ENCODE peak calls at places on chromosome 13, in ten cellular contexts. V is hepatic stellate cell; N is stimulated activated CD4-positive, alpha-beta T cell treated with anti-CD3 and anti-CD28 coated beads, Interleukin-2, amount 100 ng/mL, for 24 hours; E is HCT116; C is GM10248; M is endothelial cell; A is lower lobe of right lung; T is neuronal stem cell; R is NCI-H2081; H is astrocyte of the cerebellum. Q is an unnamed sample.

GRCh38 chr13:78621086-78621485 is 17.7 kb upstream of the POU4F1 start:
- DNase-seq in T (no peak), V (no peak), M (no peak), A (no peak), E (no peak), H (no peak), C (no peak), R (no peak), N (no peak), Q (no peak)

GRCh38 chr13:28494861-28495585 is at the start of gene FLT1:
- DNase-seq in C (peak), T (peak), A (peak), E (no peak), M (peak), R (no peak), N (no peak), H (no peak), V (peak), Q (peak)

GRCh38 chr13:85541476-85541875 is 257.7 kb downstream of the SLITRK6 start:
- DNase-seq in E (no peak), A (no peak), M (no peak), V (no peak), T (no peak), R (no peak), C (no peak), H (no peak), N (no peak), Q (no peak)

GRCh38 chr13:38563739-38564138 is 123.1 kb upstream of the FREM2 start:
- DNase-seq in H (no peak), V (no peak), T (no peak), A (no peak), M (no peak), R (no peak), E (no peak), N (no peak), C (no peak), Q (no peak)

GRCh38 chr13:48790199-48790598 is 136.5 kb downstream of the CYSLTR2 start:
- DNase-seq in A (no peak), V (no peak), T (no peak), M (no peak), H (no peak), E (no peak), C (no peak), R (no peak), N (no peak), Q (no peak)

GRCh38 chr13:48370815-48371214 is 42.1 kb downstream of the LPAR6 start:
- DNase-seq in T (no peak), V (no peak), E (no peak), N (no peak), H (no peak), C (no peak), M (no peak), A (no peak), R (no peak), Q (no peak)

GRCh38 chr13:97892717-97893116 is 60.8 kb upstream of the IPO5 start:
- DNase-seq in A (no peak), M (no peak), H (no peak), N (no peak), R (no peak), V (no peak), E (no peak), T (no peak), C (no peak), Q (no peak)

GRCh38 chr13:75418997-75419396 is 63.0 kb downstream of the TBC1D4 start:
- DNase-seq in V (no peak), H (no peak), A (no peak), E (no peak), M (no peak), N (no peak), C (no peak), R (no peak), T (no peak), Q (no peak)

GRCh38 chr13:93398167-93398566 is 171.6 kb downstream of the GPC6 start:
- DNase-seq in A (no peak), M (no peak), N (no peak), H (no peak), V (no peak), E (no peak), R (no peak), T (no peak), C (no peak), Q (no peak)

GRCh38 chr13:95652244-95652764 is 7.8 kb upstream of the DZIP1 start:
- DNase-seq in H (no peak), T (no peak), E (no peak), V (no peak), A (no peak), N (no peak), R (no peak), C (no peak), M (no peak), Q (no peak)

GRCh38 chr13:30584332-30584731 is 33.4 kb upstream of the USPL1 start:
- DNase-seq in M (no peak), C (no peak), H (no peak), T (no peak), E (no peak), A (no peak), V (no peak), N (no peak), R (no peak), Q (no peak)

GRCh38 chr13:50810998-50811397 is 32.5 kb downstream of the DLEU7 start:
- DNase-seq in N (no peak), H (no peak), E (no peak), A (no peak), C (peak), R (no peak), V (no peak), M (no peak), T (no peak), Q (no peak)

GRCh38 chr13:111859361-111860105 is 207.4 kb upstream of the SOX1 start:
- DNase-seq in H (no peak), E (no peak), M (no peak), A (no peak), N (no peak), T (no peak), V (no peak), R (peak), C (no peak), Q (no peak)

GRCh38 chr13:24306632-24307031 is 2.7 kb upstream of the C1QTNF9 start:
- DNase-seq in N (no peak), M (no peak), R (no peak), E (no peak), C (no peak), A (no peak), V (peak), T (no peak), H (no peak), Q (no peak)

GRCh38 chr13:51844862-51845573 is at the start of gene TMEM272:
- DNase-seq in H (no peak), E (peak), R (peak), A (peak), N (peak), V (peak), T (peak), C (peak), M (peak), Q (peak)

GRCh38 chr13:107289540-107289939 is 721.6 kb upstream of the ARGLU1 start:
- DNase-seq in T (no peak), M (no peak), A (no peak), R (peak), C (no peak), E (no peak), N (no peak), H (no peak), V (peak), Q (no peak)

GRCh38 chr13:33799950-33800592 is 17.9 kb upstream of the RFC3 start:
- DNase-seq in R (peak), E (peak), V (no peak), T (no peak), M (no peak), A (no peak), H (peak), C (no peak), N (no peak), Q (no peak)

GRCh38 chr13:29165840-29166239 is 345.7 kb downstream of the MTUS2 start:
- DNase-seq in N (no peak), E (no peak), T (no peak), M (no peak), C (no peak), A (no peak), V (no peak), H (no peak), R (no peak), Q (no peak)

GRCh38 chr13:80783926-80784325 is 443.0 kb upstream of the SPRY2 start:
- DNase-seq in V (no peak), C (no peak), M (no peak), A (no peak), R (no peak), E (no peak), H (peak), N (no peak), T (no peak), Q (no peak)

GRCh38 chr13:60591348-60591747 is 194.3 kb downstream of the TDRD3 start:
- DNase-seq in T (no peak), M (no peak), V (peak), R (no peak), N (no peak), A (no peak), H (peak), E (no peak), C (no peak), Q (no peak)